ENCODE peak calls at places on chromosomes 16 and 17, in four cellular contexts. W is astrocyte of the spinal cord, R is OCI-LY7, H is fibroblast of mammary gland. E is an unnamed sample.

GRCh38 chr16:70579648-70580630 is 56.3 kb downstream of the SF3B3 start:
- DNase-seq in W (no peak), R (no peak), H (no peak), E (no peak)

GRCh38 chr16:89364603-89365002 is 125.8 kb downstream of the ANKRD11 start:
- DNase-seq in W (no peak), R (no peak), H (peak), E (no peak)

GRCh38 chr16:4404247-4404966 is 12.0 kb downstream of the CORO7 start:
- DNase-seq in W (no peak), R (peak), H (peak), E (peak)

GRCh38 chr17:79349506-79350400 is 261.1 kb downstream of the RBFOX3 start:
- DNase-seq in W (no peak), R (no peak), H (no peak), E (no peak)

GRCh38 chr17:50443492-50444051 is 17.6 kb downstream of the ACSF2 start:
- DNase-seq in W (no peak), R (no peak), H (no peak), E (no peak)

GRCh38 chr17:36082062-36082461 is 7.9 kb downstream of the CCL3 start:
- DNase-seq in W (no peak), R (no peak), H (no peak), E (no peak)

GRCh38 chr17:19672009-19672837 is 23.7 kb downstream of the ALDH3A2 start:
- DNase-seq in W (no peak), R (no peak), H (peak), E (no peak)

GRCh38 chr16:14186007-14186953 is 115.2 kb downstream of the MRTFB start:
- DNase-seq in W (peak), R (peak), H (peak), E (peak)

GRCh38 chr17:6548578-6549330 is 7.6 kb downstream of the PITPNM3 start:
- DNase-seq in W (no peak), R (peak), H (no peak), E (no peak)

GRCh38 chr16:22326369-22326652 is 29.1 kb downstream of the POLR3E start:
- DNase-seq in W (no peak), R (no peak), H (no peak), E (no peak)

GRCh38 chr16:53664724-53665345 is 38.8 kb downstream of the RPGRIP1L start:
- DNase-seq in W (peak), R (no peak), H (peak), E (no peak)

GRCh38 chr17:64718058-64718457 is 56.0 kb upstream of the SMURF2 start:
- DNase-seq in W (no peak), R (no peak), H (no peak), E (no peak)

GRCh38 chr17:38867179-38867994 is 2.5 kb upstream of the LASP1 start:
- DNase-seq in W (peak), R (peak), H (peak), E (peak)

GRCh38 chr16:54194008-54194731 is 92.4 kb downstream of the IRX3 start:
- DNase-seq in W (peak), R (no peak), H (peak), E (no peak)

GRCh38 chr17:70863436-70864248 is 694.3 kb downstream of the KCNJ2 start:
- DNase-seq in W (no peak), R (no peak), H (peak), E (no peak)

GRCh38 chr17:54900457-54901229 is at the start of gene TOM1L1:
- DNase-seq in W (peak), R (no peak), H (peak), E (peak)

GRCh38 chr16:87576191-87576590 is 26.1 kb upstream of the JPH3 start:
- DNase-seq in W (no peak), R (no peak), H (no peak), E (no peak)

GRCh38 chr16:55569025-55569424 is 2.5 kb downstream of the CAPNS2 start:
- DNase-seq in W (peak), R (no peak), H (peak), E (peak)

GRCh38 chr16:70767377-70768204 is 33.4 kb downstream of the VAC14 start:
- DNase-seq in W (no peak), R (no peak), H (peak), E (peak)

GRCh38 chr17:350706-351435 is 1.7 kb downstream of the RPH3AL start:
- DNase-seq in W (no peak), R (no peak), H (peak), E (peak)

GRCh38 chr17:48961516-48962233 is 6.7 kb downstream of the GIP start:
- DNase-seq in W (peak), R (no peak), H (peak), E (no peak)

GRCh38 chr16:28258571-28258970 is 33.8 kb upstream of the SBK1 start:
- DNase-seq in W (peak), R (no peak), H (no peak), E (no peak)

GRCh38 chr16:28259091-28259780 is 33.1 kb upstream of the SBK1 start:
- DNase-seq in W (no peak), R (no peak), H (no peak), E (no peak)

GRCh38 chr16:28261916-28262315 is 30.4 kb upstream of the SBK1 start:
- DNase-seq in W (no peak), R (no peak), H (no peak), E (no peak)

GRCh38 chr16:28260193-28260592 is 32.1 kb upstream of the SBK1 start:
- DNase-seq in W (no peak), R (no peak), H (no peak), E (no peak)

DNA sequence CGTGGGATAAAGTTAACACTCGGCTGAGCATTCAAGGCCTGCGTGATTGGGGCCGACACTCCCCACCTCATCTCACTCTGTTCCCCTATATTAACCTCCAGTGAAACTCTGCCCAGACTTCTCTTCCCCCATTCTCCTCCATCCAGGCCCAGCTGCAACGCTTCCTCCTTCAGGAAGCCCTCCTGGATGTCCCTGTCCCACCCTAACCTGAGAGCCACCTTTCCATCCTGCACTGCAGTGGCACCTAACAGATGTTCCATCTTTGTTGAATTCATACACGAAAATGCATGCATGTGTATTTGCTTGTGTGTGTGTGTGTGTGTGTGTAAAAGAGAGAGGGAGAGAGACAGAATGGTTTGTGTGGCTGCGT is 32.6 kb upstream of the SBK1 start:
- DNase-seq in W (no peak), R (no peak), H (no peak), E (no peak)
- H3K4me3 ChIP-seq in W (no peak), R (no peak), H (no peak), E (no peak)

DNA sequence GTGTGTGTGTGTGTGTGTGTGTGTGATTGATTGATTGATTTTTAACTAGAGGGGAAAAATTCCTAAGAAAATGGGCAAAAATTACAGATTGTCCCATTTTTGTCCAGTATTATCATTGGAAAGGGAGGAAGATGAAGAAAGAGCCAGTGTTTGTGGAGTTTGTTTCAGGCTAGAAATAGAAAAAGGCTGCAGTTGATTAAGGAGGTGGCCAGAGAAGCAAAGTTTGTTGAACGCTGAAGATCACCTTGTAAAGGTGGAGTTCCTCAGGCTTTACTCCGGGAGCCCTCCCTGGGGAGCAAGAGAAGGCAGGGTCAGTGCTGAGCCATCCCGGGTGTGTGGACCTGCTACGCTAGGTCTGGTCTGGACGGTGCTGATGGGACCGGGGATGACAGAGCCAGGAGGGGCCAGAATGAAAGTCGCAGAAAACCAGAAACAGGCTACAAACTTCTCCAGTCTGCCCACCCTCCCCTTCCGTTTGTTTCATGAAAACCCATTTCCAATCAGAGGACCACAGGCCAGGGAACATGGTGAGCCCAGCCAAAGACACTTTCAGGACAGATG is 222.6 kb upstream of the FOXF1 start:
- DNase-seq in W (no peak), R (no peak), H (no peak), E (no peak)
- H3K4me3 ChIP-seq in W (no peak), R (no peak), H (no peak), E (no peak)

GRCh38 chr17:4856937-4857314 is 23.8 kb downstream of the MINK1 start:
- DNase-seq in W (no peak), R (no peak), H (no peak), E (no peak)

GRCh38 chr17:4859816-4860625 is 26.9 kb downstream of the MINK1 start:
- DNase-seq in W (no peak), R (no peak), H (no peak), E (no peak)

GRCh38 chr17:4858880-4859260 is 25.7 kb downstream of the MINK1 start:
- DNase-seq in W (peak), R (no peak), H (no peak), E (no peak)

GRCh38 chr17:4856271-4856936 is 23.3 kb downstream of the MINK1 start:
- DNase-seq in W (no peak), R (no peak), H (no peak), E (no peak)

DNA sequence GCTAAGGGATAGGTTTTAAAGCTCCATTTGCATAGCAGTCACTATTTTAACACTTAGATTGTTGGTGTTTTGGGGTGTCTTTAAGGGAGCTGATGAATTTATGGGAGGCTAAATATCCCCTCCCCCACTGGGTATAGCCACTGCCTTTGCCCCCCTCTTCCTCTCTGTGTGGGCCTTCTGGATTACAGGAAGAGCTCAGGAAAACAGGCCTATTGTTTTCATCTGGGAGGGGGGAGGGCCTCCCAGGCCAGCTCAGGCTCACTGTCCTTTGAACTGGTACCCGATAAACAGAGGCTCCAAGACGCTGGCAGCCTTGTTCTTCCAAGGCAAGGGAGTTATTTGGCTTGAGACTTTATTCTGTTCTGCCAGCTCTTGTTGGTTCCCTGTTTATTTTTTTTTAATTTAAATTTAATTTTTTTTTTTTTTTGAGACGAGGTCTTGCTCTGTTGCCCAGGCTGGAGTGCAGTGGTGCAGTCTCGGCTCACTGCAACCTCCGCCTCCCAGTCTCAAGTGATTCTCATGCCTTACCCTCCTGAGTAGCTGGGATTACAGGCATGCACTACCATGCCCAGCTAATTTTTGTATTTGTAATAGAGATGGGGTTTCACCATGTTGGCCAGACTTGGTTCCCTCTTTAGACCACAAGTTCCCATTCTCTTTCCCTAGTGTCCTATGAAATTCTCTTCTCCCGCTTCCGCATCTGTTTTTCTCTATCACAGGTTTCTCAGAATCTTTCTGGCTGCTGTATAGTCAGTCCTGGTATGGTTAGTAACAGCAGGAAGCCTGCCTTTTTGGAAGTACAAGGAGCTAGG is 25.1 kb downstream of the MINK1 start:
- DNase-seq in W (no peak), R (no peak), H (no peak), E (no peak)
- H3K4me3 ChIP-seq in W (no peak), R (no peak), H (no peak), E (no peak)

GRCh38 chr16:84851192-84852127 is 31.7 kb downstream of the CRISPLD2 start:
- DNase-seq in W (peak), R (no peak), H (peak), E (peak)

GRCh38 chr16:84847554-84848415 is 28.0 kb downstream of the CRISPLD2 start:
- DNase-seq in W (no peak), R (no peak), H (no peak), E (no peak)

GRCh38 chr16:84848991-84849634 is 29.3 kb downstream of the CRISPLD2 start:
- DNase-seq in W (no peak), R (no peak), H (no peak), E (no peak)

GRCh38 chr16:84850714-84851113 is 30.9 kb downstream of the CRISPLD2 start:
- DNase-seq in W (no peak), R (no peak), H (no peak), E (no peak)

DNA sequence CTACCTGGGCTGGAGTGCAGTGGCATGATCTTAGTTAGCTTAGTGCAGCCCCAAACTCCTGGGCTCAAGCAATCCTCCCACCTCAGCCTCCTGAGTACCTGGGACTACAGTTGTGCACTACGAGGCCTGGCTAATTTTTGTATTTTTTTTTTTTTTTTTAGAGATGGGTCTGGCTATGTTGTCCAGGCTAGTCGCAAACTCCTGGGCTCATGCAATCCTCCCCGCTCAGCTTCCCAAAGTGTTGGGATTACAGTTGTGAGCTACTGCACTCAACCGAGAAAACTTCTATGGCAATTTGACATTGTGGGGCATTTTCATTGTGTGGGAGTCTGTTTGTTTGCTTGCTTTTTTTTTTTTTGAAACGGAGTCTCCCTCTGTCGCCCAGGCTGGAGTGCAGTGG is 30.0 kb downstream of the CRISPLD2 start:
- DNase-seq in W (no peak), R (no peak), H (no peak), E (no peak)
- H3K4me3 ChIP-seq in W (no peak), R (no peak), H (no peak), E (no peak)

GRCh38 chr16:19741354-19741753 is 23.3 kb downstream of the IQCK start:
- DNase-seq in W (no peak), R (no peak), H (no peak), E (no peak)
- H3K4me3 ChIP-seq in W (no peak), R (no peak), H (no peak), E (no peak)

GRCh38 chr16:68070811-68071546 is 14.2 kb upstream of the NFATC3 start:
- DNase-seq in W (no peak), R (peak), H (no peak), E (no peak)
- H3K4me3 ChIP-seq in W (no peak), R (peak), H (no peak), E (no peak)

DNA sequence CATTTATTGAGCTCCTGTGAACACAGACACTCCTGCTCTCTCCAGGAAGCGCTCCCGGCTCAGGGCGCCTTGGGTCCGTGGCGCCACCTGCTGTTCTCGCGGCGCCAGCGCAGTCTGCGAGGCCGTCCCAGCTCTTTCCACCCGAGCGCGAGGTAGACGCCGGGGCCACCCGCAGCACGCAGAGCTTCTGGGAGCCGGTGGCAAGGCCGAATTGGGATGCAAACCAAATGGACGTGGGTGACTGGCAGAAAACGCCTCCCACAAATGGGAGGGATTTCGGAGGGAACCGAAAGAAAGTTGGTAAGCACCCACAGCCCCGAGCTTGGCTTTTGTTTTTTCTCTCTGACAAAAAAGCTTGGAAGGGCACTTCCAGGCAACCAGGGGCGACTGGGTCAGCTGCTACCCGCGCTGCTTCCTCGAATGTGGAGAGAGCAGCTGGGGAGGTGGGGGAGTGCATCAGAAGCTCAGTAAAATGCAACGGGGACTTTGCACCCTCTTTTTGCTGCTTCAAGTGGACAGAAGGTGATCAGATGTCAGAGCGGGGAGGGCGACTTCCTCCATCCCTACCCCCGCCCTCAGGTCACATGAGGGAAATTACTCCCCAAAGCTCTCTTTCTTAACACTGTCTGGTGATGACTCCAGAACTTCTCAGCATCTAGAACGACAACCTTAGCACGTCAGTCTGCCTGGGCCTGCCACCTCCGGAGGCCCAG is 13.5 kb upstream of the N4BP1 start:
- DNase-seq in W (peak), R (peak), H (peak), E (peak)
- H3K4me3 ChIP-seq in W (peak), R (peak), H (peak), E (no peak)

DNA sequence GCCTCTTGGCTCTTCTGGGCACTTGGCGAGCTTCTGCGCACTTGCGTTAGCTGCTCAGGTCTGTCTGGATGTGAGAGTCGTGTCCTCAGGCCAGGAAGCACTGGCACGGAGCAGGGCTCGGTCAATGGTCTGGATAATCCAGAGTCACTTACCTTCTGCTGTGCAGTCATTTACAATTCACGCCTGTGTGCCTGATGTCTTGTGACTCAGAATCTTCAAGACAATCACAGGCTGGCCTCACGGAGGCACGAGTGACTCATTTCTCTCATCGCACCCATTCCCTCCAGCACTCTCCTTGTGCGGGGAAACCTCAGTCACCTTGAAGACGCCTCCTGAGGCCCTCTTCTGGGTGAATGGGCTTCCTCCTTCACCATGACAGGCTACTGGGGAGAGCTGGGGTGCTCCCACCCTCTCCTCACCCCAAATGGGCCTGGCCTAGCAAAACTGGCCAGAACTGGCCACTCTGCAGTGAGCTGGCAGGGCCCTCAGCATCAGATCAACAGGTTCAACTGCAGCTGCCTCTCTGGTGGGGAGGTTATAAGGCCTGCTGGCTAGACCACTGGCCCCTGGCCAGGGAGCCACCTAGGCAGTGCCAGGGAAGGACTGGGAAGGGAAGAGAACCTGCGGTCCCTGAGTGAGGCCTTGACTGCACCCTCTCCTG is 1.9 kb upstream of the CAPN15 start:
- DNase-seq in W (peak), R (no peak), H (peak), E (peak)
- H3K4me3 ChIP-seq in W (peak), R (peak), H (peak), E (no peak)

GRCh38 chr17:27861979-27862378 is 31.2 kb downstream of the LYRM9 start:
- DNase-seq in W (no peak), R (no peak), H (peak), E (peak)
- H3K4me3 ChIP-seq in W (no peak), R (no peak), H (no peak), E (no peak)

DNA sequence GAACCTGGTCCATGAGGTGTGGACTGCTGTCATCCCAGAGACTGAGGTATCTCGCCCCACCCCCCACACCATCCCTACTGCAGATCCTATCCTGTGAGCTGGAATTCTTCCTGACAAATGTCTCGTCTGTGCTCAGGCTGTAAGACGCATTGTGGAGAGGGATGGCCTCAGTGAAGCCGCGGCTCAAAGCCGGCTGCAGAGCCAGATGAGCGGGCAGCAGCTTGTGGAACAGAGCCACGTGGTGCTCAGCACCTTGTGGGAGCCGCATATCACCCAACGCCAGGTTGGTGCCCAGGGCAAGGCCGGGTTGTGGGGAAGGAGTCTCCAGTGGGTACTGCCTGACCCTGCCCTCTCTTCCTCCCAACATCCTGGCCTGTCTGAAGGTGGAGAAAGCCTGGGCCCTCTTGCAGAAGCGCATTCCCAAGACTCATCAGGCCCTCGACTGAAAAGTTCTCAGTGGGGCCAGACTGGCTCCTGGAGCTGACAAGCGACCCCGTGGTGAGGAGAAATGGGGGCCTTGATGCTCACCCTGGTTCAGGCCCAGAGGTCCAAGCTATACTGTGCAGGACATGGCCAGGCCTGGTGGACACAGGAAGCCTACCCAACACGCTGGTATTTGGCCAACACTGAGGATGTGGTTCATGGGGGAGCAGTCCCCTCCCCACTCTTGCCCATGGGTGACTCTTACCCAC is 1.2 kb upstream of the MLX start:
- DNase-seq in W (no peak), R (no peak), H (no peak), E (no peak)
- H3K4me3 ChIP-seq in W (no peak), R (no peak), H (no peak), E (no peak)

E was measured in trophoblast cell.